ENCODE peak calls at places on chromosome 5, in eight cellular contexts. T is GM12865, Y is PC-9, F is kidney tubule cell, U is HTR-8/SVneo, W is prostate gland, P is LHCN-M2, Z is GM13977. I is an unnamed sample.

GRCh38 chr5:174409971-174410370 is 314.4 kb upstream of the MSX2 start:
- DNase-seq in T (no peak), Y (no peak), F (no peak), U (no peak), W (no peak), P (no peak), Z (no peak), I (no peak)

GRCh38 chr5:140140435-140140834 is 14.7 kb downstream of the IGIP start:
- DNase-seq in T (no peak), Y (no peak), F (no peak), U (no peak), W (no peak), P (no peak), Z (no peak), I (no peak)

GRCh38 chr5:78515665-78516064 is 132.9 kb downstream of the LHFPL2 start:
- DNase-seq in T (no peak), Y (no peak), F (no peak), U (no peak), W (no peak), P (peak; percentile 98), Z (no peak), I (no peak)

GRCh38 chr5:27388755-27389154 is 350.4 kb upstream of the CDH9 start:
- DNase-seq in T (no peak), Y (no peak), F (peak; percentile 58), U (no peak), W (no peak), P (no peak), Z (no peak), I (no peak)

GRCh38 chr5:172632346-172633092 is 8.5 kb upstream of the NEURL1B start:
- DNase-seq in T (no peak), Y (no peak), F (no peak), U (no peak), W (no peak), P (no peak), Z (no peak), I (no peak)

GRCh38 chr5:180595381-180596114 is 4.2 kb upstream of the SCGB3A1 start:
- DNase-seq in T (no peak), Y (no peak), F (no peak), U (no peak), W (peak; percentile 71), P (no peak), Z (peak; percentile 12), I (peak; percentile 28)

GRCh38 chr5:73994963-73995362 is 369.0 kb downstream of the ARHGEF28 start:
- DNase-seq in T (no peak), Y (no peak), F (no peak), U (no peak), W (no peak), P (no peak), Z (no peak), I (no peak)

GRCh38 chr5:172133359-172134029 is 54.5 kb downstream of the STK10 start:
- DNase-seq in T (no peak), Y (peak; percentile 45), F (peak; percentile 98), U (no peak), W (no peak), P (peak; percentile 90), Z (no peak), I (no peak)

GRCh38 chr5:168844566-168845296 is 265.6 kb upstream of the PANK3 start:
- DNase-seq in T (no peak), Y (no peak), F (no peak), U (no peak), W (no peak), P (no peak), Z (no peak), I (no peak)

GRCh38 chr5:137370096-137370495 is 129.0 kb downstream of the SPOCK1 start:
- DNase-seq in T (no peak), Y (no peak), F (peak; percentile 62), U (no peak), W (no peak), P (peak; percentile 46), Z (no peak), I (no peak)

GRCh38 chr5:169703803-169704202 is 66.7 kb downstream of the DOCK2 start:
- DNase-seq in T (no peak), Y (no peak), F (peak; percentile 35), U (no peak), W (no peak), P (no peak), Z (no peak), I (no peak)

GRCh38 chr5:33180900-33181299 is 259.9 kb upstream of the TARS1 start:
- DNase-seq in T (no peak), Y (no peak), F (peak; percentile 50), U (peak; percentile 30), W (no peak), P (peak; percentile 51), Z (no peak), I (no peak)

GRCh38 chr5:13662646-13663045 is 281.8 kb downstream of the DNAH5 start:
- DNase-seq in T (no peak), Y (no peak), F (peak; percentile 9), U (no peak), W (no peak), P (peak; percentile 44), Z (no peak), I (no peak)

GRCh38 chr5:58077387-58077786 is 382.5 kb downstream of the PLK2 start:
- DNase-seq in T (no peak), Y (no peak), F (no peak), U (no peak), W (peak; percentile 16), P (no peak), Z (no peak), I (no peak)

GRCh38 chr5:317086-317811 is 4.3 kb upstream of the AHRR start:
- DNase-seq in T (peak; percentile 92), Y (no peak), F (no peak), U (peak; percentile 98), W (no peak), P (peak; percentile 76), Z (peak; percentile 92), I (no peak)

GRCh38 chr5:158727108-158727507 is 372.6 kb downstream of the EBF1 start:
- DNase-seq in T (no peak), Y (no peak), F (no peak), U (no peak), W (no peak), P (no peak), Z (no peak), I (no peak)

GRCh38 chr5:32707394-32707997 is 3.6 kb upstream of the NPR3 start:
- DNase-seq in T (peak; percentile 23), Y (no peak), F (peak; percentile 35), U (peak; percentile 57), W (no peak), P (peak; percentile 50), Z (peak; percentile 43), I (no peak)

GRCh38 chr5:165631235-165631634 is 2125.8 kb downstream of the MAT2B start:
- DNase-seq in T (no peak), Y (no peak), F (no peak), U (no peak), W (no peak), P (no peak), Z (no peak), I (no peak)

GRCh38 chr5:78537821-78538220 is 110.8 kb downstream of the LHFPL2 start:
- DNase-seq in T (peak; percentile 52), Y (no peak), F (peak; percentile 56), U (peak; percentile 54), W (no peak), P (peak; percentile 58), Z (peak; percentile 71), I (no peak)

GRCh38 chr5:150487199-150488061 is 20.5 kb upstream of the NDST1 start:
- DNase-seq in T (peak; percentile 56), Y (no peak), F (peak; percentile 71), U (no peak), W (peak; percentile 31), P (peak; percentile 72), Z (peak; percentile 51), I (no peak)

GRCh38 chr5:154541553-154541952 is 63.5 kb upstream of the HAND1 start:
- DNase-seq in T (peak; percentile 48), Y (no peak), F (no peak), U (no peak), W (no peak), P (no peak), Z (no peak), I (no peak)

GRCh38 chr5:1555011-1555807 is 31.4 kb upstream of the LPCAT1 start:
- DNase-seq in T (no peak), Y (peak; percentile 100), F (peak; percentile 98), U (peak; percentile 97), W (no peak), P (peak; percentile 92), Z (peak; percentile 40), I (no peak)

GRCh38 chr5:40676643-40677333 is 2.9 kb upstream of the PTGER4 start:
- DNase-seq in T (no peak), Y (peak; percentile 78), F (peak; percentile 62), U (peak; percentile 75), W (no peak), P (peak; percentile 91), Z (no peak), I (no peak)

GRCh38 chr5:31638286-31638685 is 645 bp upstream of the PDZD2 start:
- DNase-seq in T (no peak), Y (no peak), F (no peak), U (no peak), W (no peak), P (no peak), Z (no peak), I (no peak)

GRCh38 chr5:143850050-143850713 is 38.2 kb downstream of the HMHB1 start:
- DNase-seq in T (peak; percentile 37), Y (no peak), F (peak; percentile 39), U (no peak), W (no peak), P (no peak), Z (no peak), I (no peak)

GRCh38 chr5:57692582-57693487 is 210.2 kb upstream of the ACTBL2 start:
- DNase-seq in T (peak; percentile 8), Y (peak; percentile 86), F (peak; percentile 95), U (peak; percentile 78), W (no peak), P (peak; percentile 97), Z (no peak), I (peak; percentile 51)

GRCh38 chr5:54547711-54548250 is 30.2 kb downstream of the SNX18 start:
- DNase-seq in T (no peak), Y (peak; percentile 75), F (peak; percentile 63), U (peak; percentile 39), W (no peak), P (peak; percentile 64), Z (no peak), I (no peak)

GRCh38 chr5:178551059-178551458 is 39.1 kb downstream of the COL23A1 start:
- DNase-seq in T (peak; percentile 12), Y (peak; percentile 45), F (peak; percentile 42), U (peak; percentile 49), W (no peak), P (peak; percentile 35), Z (no peak), I (no peak)

GRCh38 chr5:125560476-125561225 is 814.2 kb upstream of the ZNF608 start:
- DNase-seq in T (no peak), Y (no peak), F (peak; percentile 8), U (no peak), W (no peak), P (no peak), Z (no peak), I (no peak)

I was measured in ureter.